ENCODE peak calls at places on chromosomes 11 and 22, in nine cellular contexts. H is AG09309, R is HCT116, E is fibroblast of mammary gland, V is A673, N is cardiac fibroblast, T is GM13976, D is colonic mucosa, C is A549. U is an unnamed sample.

GRCh38 chr22:45503816-45504702 is 1.4 kb downstream of the FBLN1 start:
- DNase-seq in H (no peak), R (no peak), E (peak; percentile 69), V (peak; percentile 71), N (peak; percentile 55), T (peak; percentile 39), D (no peak), C (no peak), U (peak; percentile 75)

GRCh38 chr11:46346886-46347636 is at the start of gene DGKZ:
- DNase-seq in H (no peak), R (peak; percentile 35), E (peak; percentile 68), V (peak; percentile 97), N (peak; percentile 76), T (peak; percentile 96), D (peak; percentile 81), C (peak; percentile 81), U (peak; percentile 92)

GRCh38 chr11:335779-336665 is 15.4 kb upstream of the IFITM3 start:
- DNase-seq in H (no peak), R (no peak), E (no peak), V (no peak), N (no peak), T (no peak), D (no peak), C (no peak), U (no peak)

GRCh38 chr11:12048936-12049790 is 40.7 kb upstream of the DKK3 start:
- DNase-seq in H (no peak), R (no peak), E (peak; percentile 72), V (no peak), N (peak; percentile 55), T (no peak), D (no peak), C (no peak), U (no peak)

GRCh38 chr11:85791326-85791990 is 19.5 kb downstream of the SYTL2 start:
- DNase-seq in H (no peak), R (no peak), E (no peak), V (no peak), N (no peak), T (no peak), D (no peak), C (no peak), U (no peak)

GRCh38 chr11:65104628-65105027 is 7.0 kb upstream of the TM7SF2 start:
- DNase-seq in H (no peak), R (no peak), E (no peak), V (no peak), N (no peak), T (no peak), D (no peak), C (no peak), U (no peak)

GRCh38 chr11:130212431-130212961 is 52.9 kb downstream of the ST14 start:
- DNase-seq in H (no peak), R (no peak), E (no peak), V (no peak), N (no peak), T (peak; percentile 47), D (peak; percentile 22), C (no peak), U (no peak)

GRCh38 chr11:66339163-66339675 is 3.0 kb upstream of the RIN1 start:
- DNase-seq in H (no peak), R (no peak), E (no peak), V (no peak), N (no peak), T (no peak), D (no peak), C (no peak), U (no peak)

GRCh38 chr11:13644997-13645667 is 23.3 kb upstream of the FAR1 start:
- DNase-seq in H (no peak), R (no peak), E (no peak), V (no peak), N (peak; percentile 44), T (no peak), D (no peak), C (no peak), U (no peak)

GRCh38 chr11:130120045-130120444 is 39.5 kb upstream of the ST14 start:
- DNase-seq in H (no peak), R (no peak), E (no peak), V (no peak), N (no peak), T (no peak), D (no peak), C (no peak), U (no peak)

GRCh38 chr11:65058012-65058411 is 341 bp downstream of the NAALADL1 start:
- DNase-seq in H (no peak), R (no peak), E (no peak), V (no peak), N (no peak), T (no peak), D (no peak), C (no peak), U (no peak)

GRCh38 chr22:36862251-36863242 is 1.7 kb downstream of the NCF4 start:
- DNase-seq in H (no peak), R (no peak), E (no peak), V (no peak), N (no peak), T (peak; percentile 77), D (no peak), C (no peak), U (no peak)

GRCh38 chr22:19195796-19196731 is 17.5 kb upstream of the SLC25A1 start:
- DNase-seq in H (no peak), R (no peak), E (no peak), V (no peak), N (no peak), T (peak; percentile 61), D (no peak), C (no peak), U (no peak)

GRCh38 chr11:37248145-37248544 is 650.1 kb upstream of the RAG2 start:
- DNase-seq in H (no peak), R (no peak), E (no peak), V (no peak), N (no peak), T (no peak), D (no peak), C (no peak), U (no peak)

GRCh38 chr11:44219830-44220778 is 89.8 kb downstream of the ALX4 start:
- DNase-seq in H (no peak), R (no peak), E (peak; percentile 62), V (no peak), N (peak; percentile 48), T (no peak), D (no peak), C (no peak), U (no peak)

GRCh38 chr11:74453373-74453975 is 13.9 kb downstream of the KCNE3 start:
- DNase-seq in H (no peak), R (peak; percentile 65), E (peak; percentile 68), V (peak; percentile 85), N (peak; percentile 82), T (peak; percentile 61), D (peak; percentile 86), C (peak; percentile 79), U (peak; percentile 72)

GRCh38 chr22:50699754-50700386 is 27.2 kb downstream of the SHANK3 start:
- DNase-seq in H (no peak), R (no peak), E (no peak), V (no peak), N (no peak), T (no peak), D (no peak), C (no peak), U (no peak)
- TF ChIP-seq CTCF in H (no peak), R (no peak), E (no peak), V (peak; percentile 20), N (no peak), T (no peak), D (no peak), C (no peak), U (peak; percentile 22)

DNA sequence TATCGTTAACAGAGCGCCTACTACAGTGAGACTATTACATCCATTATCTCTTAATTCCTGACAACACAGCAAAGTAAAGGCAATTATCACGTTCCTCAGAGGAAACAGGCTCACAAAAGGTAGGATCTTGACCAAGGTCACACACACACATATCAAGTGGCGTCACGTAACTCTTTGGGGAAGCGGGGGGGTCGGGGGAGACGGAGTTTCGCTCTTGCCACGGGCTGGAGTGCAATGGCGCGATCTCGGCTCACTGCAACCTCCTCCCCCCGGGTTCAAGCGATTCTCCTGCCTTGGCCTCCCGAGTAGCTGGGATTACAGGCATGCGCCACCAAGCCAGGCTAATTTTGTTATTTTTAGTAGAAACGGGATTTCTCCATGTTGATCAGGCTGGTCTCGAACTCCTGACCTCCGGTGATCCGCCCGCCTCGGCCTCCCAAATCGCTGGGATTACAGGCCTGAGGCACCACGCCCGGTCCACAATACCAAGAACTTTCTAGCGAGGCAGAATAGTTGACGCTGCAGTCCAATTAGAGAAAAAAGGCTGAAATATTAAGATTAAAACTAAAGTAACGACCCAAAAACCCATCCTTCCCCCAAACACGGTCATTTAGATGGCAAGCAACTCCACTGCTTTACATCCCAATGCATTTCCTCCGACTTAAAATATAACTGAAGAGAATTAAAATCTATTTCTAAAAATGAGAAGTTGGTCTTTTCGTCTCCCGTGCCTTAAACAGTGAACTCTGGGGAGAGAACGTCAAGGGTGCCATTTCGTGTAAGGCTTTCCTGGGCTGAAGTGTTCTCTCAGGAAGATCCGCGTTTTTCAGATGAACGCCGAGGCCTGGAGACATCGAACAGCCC is 1.1 kb downstream of the DDX17 start:
- DNase-seq in H (no peak), R (no peak), E (peak; percentile 55), V (peak; percentile 36), N (peak; percentile 60), T (peak; percentile 49), D (peak; percentile 43), C (no peak), U (peak; percentile 49)
- TF ChIP-seq CTCF in H (no peak), R (no peak), E (no peak), V (no peak), N (no peak), T (no peak), D (no peak), C (no peak), U (no peak)

GRCh38 chr22:32775957-32776356 is 25.5 kb upstream of the TIMP3 start:
- DNase-seq in H (no peak), R (no peak), E (no peak), V (no peak), N (no peak), T (no peak), D (no peak), C (no peak), U (no peak)
- TF ChIP-seq CTCF in H (peak; percentile 28), R (peak; percentile 77), E (peak; percentile 47), V (peak; percentile 26), N (peak; percentile 36), T (no peak), D (peak; percentile 20), C (peak; percentile 26), U (peak; percentile 12)

GRCh38 chr11:72548481-72548880 is 114.2 kb upstream of the CLPB start:
- DNase-seq in H (no peak), R (no peak), E (peak; percentile 39), V (peak; percentile 24), N (no peak), T (no peak), D (no peak), C (no peak), U (no peak)

GRCh38 chr11:72556433-72556832 is 117.8 kb downstream of the PDE2A start:
- DNase-seq in H (no peak), R (no peak), E (no peak), V (no peak), N (no peak), T (no peak), D (no peak), C (no peak), U (no peak)

GRCh38 chr11:72552399-72552910 is 118.1 kb upstream of the CLPB start:
- DNase-seq in H (no peak), R (no peak), E (no peak), V (no peak), N (no peak), T (no peak), D (no peak), C (no peak), U (no peak)

GRCh38 chr11:72551571-72551970 is 117.2 kb upstream of the CLPB start:
- DNase-seq in H (no peak), R (no peak), E (no peak), V (no peak), N (no peak), T (no peak), D (no peak), C (no peak), U (no peak)

GRCh38 chr11:72553748-72554147 is 119.4 kb upstream of the CLPB start:
- DNase-seq in H (no peak), R (no peak), E (no peak), V (peak; percentile 48), N (no peak), T (no peak), D (no peak), C (no peak), U (no peak)
- TF ChIP-seq CTCF in H (no peak), R (peak; percentile 39), E (no peak), V (peak; percentile 56), N (no peak), T (peak; percentile 24), D (no peak), C (no peak), U (no peak)